ENCODE peak calls at places on chromosomes 4 and X, in four cellular contexts. One of them, this sample, is unnamed.

GRCh38 chr4:168524006-168524405 is 27.2 kb downstream of the PALLD start:
- DNase-seq in HepG2: no peak
- DNase-seq in K562: no peak
- DNase-seq in H1: no peak
- DNase-seq in this sample: no peak

GRCh38 chr4:763191-763810 is 57.7 kb downstream of the PCGF3 start:
- DNase-seq in H1: no peak
- DNase-seq in HepG2: no peak
- DNase-seq in K562: no peak
- DNase-seq in this sample: no peak

GRCh38 chr4:100299441-100299840 is 109.2 kb upstream of the DDIT4L start:
- DNase-seq in H1: no peak
- DNase-seq in K562: no peak
- DNase-seq in HepG2: no peak
- DNase-seq in this sample: no peak

GRCh38 chrX:48833531-48834138 is 1.8 kb downstream of the PCSK1N start:
- DNase-seq in K562: no peak
- DNase-seq in HepG2: peak
- DNase-seq in H1: no peak
- DNase-seq in this sample: no peak

GRCh38 chrX:9465380-9466114 is 689 bp downstream of the TBL1X start:
- DNase-seq in HepG2: no peak
- DNase-seq in K562: peak
- DNase-seq in H1: peak
- DNase-seq in this sample: no peak

GRCh38 chrX:97539970-97540519 is 656.3 kb downstream of the RPA4 start:
- DNase-seq in H1: no peak
- DNase-seq in K562: no peak
- DNase-seq in HepG2: peak
- DNase-seq in this sample: no peak

GRCh38 chrX:134020910-134021309 is 35.5 kb upstream of the GPC3 start:
- DNase-seq in K562: no peak
- DNase-seq in HepG2: peak
- DNase-seq in H1: no peak
- DNase-seq in this sample: no peak

GRCh38 chr4:10047967-10048366 is 26.7 kb upstream of the SLC2A9 start:
- DNase-seq in K562: no peak
- DNase-seq in HepG2: no peak
- DNase-seq in H1: no peak
- DNase-seq in this sample: no peak

GRCh38 chr4:141538001-141538400 is 98.4 kb upstream of the IL15 start:
- DNase-seq in HepG2: no peak
- DNase-seq in H1: no peak
- DNase-seq in K562: no peak
- DNase-seq in this sample: no peak

GRCh38 chr4:169996379-169997245 is 29.6 kb downstream of the MFAP3L start:
- DNase-seq in HepG2: no peak
- DNase-seq in K562: no peak
- DNase-seq in H1: no peak
- DNase-seq in this sample: no peak

GRCh38 chr4:169351860-169352259 is 81.1 kb upstream of the SH3RF1 start:
- DNase-seq in H1: no peak
- DNase-seq in HepG2: no peak
- DNase-seq in K562: no peak
- DNase-seq in this sample: no peak

GRCh38 chrX:21590012-21590776 is 67.9 kb downstream of the KLHL34 start:
- DNase-seq in HepG2: no peak
- DNase-seq in K562: no peak
- DNase-seq in H1: no peak
- DNase-seq in this sample: no peak

GRCh38 chrX:109751698-109752097 is 18.6 kb upstream of the ACSL4 start:
- DNase-seq in K562: no peak
- DNase-seq in H1: no peak
- DNase-seq in HepG2: no peak
- DNase-seq in this sample: no peak

GRCh38 chr4:110623710-110624015 is 786 bp upstream of the PITX2 start:
- DNase-seq in H1: no peak
- DNase-seq in K562: no peak
- DNase-seq in HepG2: no peak
- DNase-seq in this sample: no peak

GRCh38 chr4:110621328-110621812 is 1.5 kb downstream of the PITX2 start:
- DNase-seq in K562: no peak
- DNase-seq in HepG2: no peak
- DNase-seq in H1: no peak
- DNase-seq in this sample: no peak

GRCh38 chr4:110622841-110623709 is at the start of gene PITX2:
- DNase-seq in HepG2: no peak
- DNase-seq in H1: peak
- DNase-seq in K562: peak
- DNase-seq in this sample: no peak

GRCh38 chr4:110620352-110621327 is 2.2 kb downstream of the PITX2 start:
- DNase-seq in HepG2: no peak
- DNase-seq in H1: peak
- DNase-seq in K562: no peak
- DNase-seq in this sample: no peak

GRCh38 chr4:110621839-110622751 is 782 bp downstream of the PITX2 start:
- DNase-seq in K562: no peak
- DNase-seq in H1: peak
- DNase-seq in HepG2: no peak
- DNase-seq in this sample: no peak
- TF ChIP-seq HDAC6 in K562: no peak
- TF ChIP-seq HDAC6 in H1: no peak
- TF ChIP-seq HDAC6 in HepG2: no peak
- TF ChIP-seq HDAC6 in this sample: no peak

GRCh38 chrX:107628662-107629532 is 587 bp downstream of the PRPS1 start:
- DNase-seq in H1: peak
- DNase-seq in HepG2: peak
- DNase-seq in K562: peak
- DNase-seq in this sample: no peak
- TF ChIP-seq HDAC6 in H1: no peak
- TF ChIP-seq HDAC6 in HepG2: no peak
- TF ChIP-seq HDAC6 in K562: no peak
- TF ChIP-seq HDAC6 in this sample: no peak

DNA sequence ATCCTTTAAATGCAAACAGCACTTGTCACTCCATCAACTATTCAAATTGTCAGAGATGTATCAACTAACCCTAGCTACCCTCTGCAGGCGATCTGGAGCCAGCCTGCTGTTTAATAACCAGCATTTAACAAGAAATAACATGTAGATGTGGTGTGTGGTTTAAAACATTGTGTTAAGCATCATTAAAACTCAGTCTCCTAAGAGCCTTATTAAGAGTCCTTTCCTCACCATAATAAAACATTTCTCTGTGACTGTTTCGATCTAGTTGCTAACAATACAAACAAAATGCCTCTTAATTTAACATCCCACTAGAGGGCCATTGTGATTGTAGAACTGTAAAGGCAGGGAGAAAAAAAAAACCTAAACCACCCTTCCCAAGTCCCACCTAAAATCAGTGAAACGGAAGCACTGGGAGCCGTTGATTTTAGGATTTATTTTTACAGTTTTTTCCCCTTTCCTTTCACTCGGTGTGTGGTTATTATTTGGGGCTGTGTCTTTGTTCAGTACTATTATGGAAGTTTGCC is 708.6 kb downstream of the C4orf33 start:
- DNase-seq in HepG2: no peak
- DNase-seq in H1: no peak
- DNase-seq in K562: no peak
- DNase-seq in this sample: no peak
- TF ChIP-seq HDAC6 in HepG2: no peak
- TF ChIP-seq HDAC6 in H1: no peak
- TF ChIP-seq HDAC6 in K562: no peak
- TF ChIP-seq HDAC6 in this sample: no peak

GRCh38 chr4:78644744-78645330 is 93.3 kb downstream of the ANXA3 start:
- DNase-seq in H1: no peak
- DNase-seq in HepG2: peak
- DNase-seq in K562: peak
- DNase-seq in this sample: no peak
- TF ChIP-seq HDAC6 in H1: no peak
- TF ChIP-seq HDAC6 in HepG2: no peak
- TF ChIP-seq HDAC6 in K562: no peak
- TF ChIP-seq HDAC6 in this sample: no peak